ENCODE peak calls at places on chromosomes 16 and 17, in nine cellular contexts. H is ELF-1; D is CD8-positive, alpha-beta T cell; C is CD8-positive, alpha-beta memory T cell; Q is activated T-helper 1 cell treated with anti-CD3 and anti-CD28 coated beads, Interleukin-12 subunit alpha, Interleukin-12 subunit beta, Interleukin-2, Interleukin-4 antibody, amounts not matched to agents 30 ng/mL and 10 ng/mL and 1 ng/mL, durations not matched to agents 14 hours and 24 hours and 36 hours; Y is fibroblast of the aortic adventitia; E is RWPE1; S is stimulated activated CD4-positive, alpha-beta T cell treated with anti-CD3 and anti-CD28 coated beads, Interleukin-4, amount 100 ng/mL, for 4 hours; M is EH. W is an unnamed sample.

GRCh38 chr17:8384801-8385335 is 1.9 kb upstream of the RPL26 start:
- DNase-seq in Y (peak), D (no peak), S (no peak), E (peak), H (peak), C (no peak), M (peak), Q (no peak), W (peak)

GRCh38 chr16:87222335-87222734 is 94.9 kb downstream of the C16orf95 start:
- DNase-seq in M (no peak), E (no peak), D (no peak), C (no peak), Y (no peak), S (no peak), H (no peak), Q (no peak), W (no peak)

GRCh38 chr17:68576811-68577551 is 24.2 kb downstream of the FAM20A start:
- DNase-seq in H (no peak), S (no peak), D (no peak), Q (no peak), Y (peak), C (no peak), M (peak), E (no peak), W (peak)

GRCh38 chr17:73936908-73937627 is 266.4 kb upstream of the RPL38 start:
- DNase-seq in D (no peak), Y (no peak), M (no peak), S (no peak), H (no peak), E (no peak), C (no peak), Q (no peak), W (no peak)

GRCh38 chr17:57034807-57035754 is 50.0 kb upstream of the AKAP1 start:
- DNase-seq in C (no peak), D (no peak), H (no peak), S (no peak), Q (no peak), Y (no peak), E (no peak), M (no peak), W (no peak)

GRCh38 chr17:40063034-40063765 is 435 bp downstream of the THRA start:
- DNase-seq in H (peak), D (no peak), E (no peak), S (no peak), Y (no peak), C (no peak), M (peak), Q (no peak), W (no peak)

GRCh38 chr17:43766413-43767052 is 7.9 kb upstream of the SOST start:
- DNase-seq in Q (no peak), E (peak), S (peak), C (no peak), Y (peak), D (peak), H (peak), M (peak), W (peak)

GRCh38 chr17:79631640-79632431 is 21.0 kb upstream of the RBFOX3 start:
- DNase-seq in Y (no peak), C (no peak), M (no peak), H (no peak), Q (no peak), S (no peak), D (no peak), E (no peak), W (no peak)

GRCh38 chr16:86421995-86422394 is 88.3 kb upstream of the FOXF1 start:
- DNase-seq in Q (no peak), Y (no peak), C (no peak), S (no peak), D (no peak), M (no peak), H (no peak), E (no peak), W (no peak)

GRCh38 chr17:6936370-6937028 is 59.4 kb upstream of the ALOX12 start:
- DNase-seq in Y (no peak), M (peak), E (no peak), S (no peak), H (no peak), D (no peak), Q (no peak), C (peak), W (no peak)

GRCh38 chr16:89658221-89658879 is 714 bp downstream of the SPATA33 start:
- DNase-seq in Q (no peak), Y (no peak), D (no peak), M (peak), S (no peak), H (peak), E (peak), C (no peak), W (no peak)

GRCh38 chr17:78589031-78589675 is 12.0 kb upstream of the DNAH17 start:
- DNase-seq in S (no peak), C (no peak), M (no peak), D (no peak), H (no peak), Y (no peak), E (no peak), Q (no peak), W (no peak)

GRCh38 chr16:24555346-24555872 is 16.0 kb downstream of the RBBP6 start:
- DNase-seq in S (no peak), H (no peak), D (no peak), E (no peak), Y (no peak), Q (no peak), M (no peak), C (no peak), W (no peak)

GRCh38 chr17:60127068-60128064 is 22.4 kb upstream of the CA4 start:
- DNase-seq in Y (no peak), E (no peak), H (no peak), C (no peak), M (no peak), Q (no peak), S (no peak), D (no peak), W (no peak)

GRCh38 chr17:76567634-76568432 is 17.8 kb downstream of the ST6GALNAC2 start:
- DNase-seq in Y (no peak), Q (no peak), M (no peak), E (no peak), H (no peak), D (no peak), S (no peak), C (no peak), W (no peak)

GRCh38 chr16:1772362-1772907 is at the start of gene EME2:
- DNase-seq in Q (peak), S (peak), Y (no peak), C (peak), E (no peak), M (peak), H (peak), D (no peak), W (peak)

GRCh38 chr16:680967-681745 is 946 bp downstream of the STUB1 start:
- DNase-seq in C (no peak), Y (peak), H (no peak), M (peak), E (no peak), S (no peak), D (no peak), Q (no peak), W (peak)

W was measured in bronchial epithelial cell.